ENCODE peak calls at places on chromosome 11, in six cellular contexts. One of them, this sample, is unnamed.

GRCh38 chr11:21465203-21465602 is 727.7 kb upstream of the ANO5 start:
- DNase-seq in AG04450: no peak
- DNase-seq in NCI-H1092: no peak
- DNase-seq in esophagus squamous epithelium: no peak
- DNase-seq in stimulated activated effector memory CD8-positive, alpha-beta T cell treated with anti-CD3 and anti-CD28 coated beads, Interleukin-12 subunit alpha, Interleukin-12 subunit beta, amount 100 ng/mL, for 72 hours: no peak
- DNase-seq in DMS153: no peak
- DNase-seq in this sample: no peak

GRCh38 chr11:113168358-113168757 is 146.0 kb upstream of the TTC12 start:
- DNase-seq in AG04450: no peak
- DNase-seq in NCI-H1092: no peak
- DNase-seq in esophagus squamous epithelium: no peak
- DNase-seq in stimulated activated effector memory CD8-positive, alpha-beta T cell treated with anti-CD3 and anti-CD28 coated beads, Interleukin-12 subunit alpha, Interleukin-12 subunit beta, amount 100 ng/mL, for 72 hours: no peak
- DNase-seq in DMS153: no peak
- DNase-seq in this sample: no peak

GRCh38 chr11:126772267-126772666 is 228.3 kb downstream of the KIRREL3 start:
- DNase-seq in AG04450: no peak
- DNase-seq in NCI-H1092: no peak
- DNase-seq in esophagus squamous epithelium: no peak
- DNase-seq in stimulated activated effector memory CD8-positive, alpha-beta T cell treated with anti-CD3 and anti-CD28 coated beads, Interleukin-12 subunit alpha, Interleukin-12 subunit beta, amount 100 ng/mL, for 72 hours: no peak
- DNase-seq in DMS153: no peak
- DNase-seq in this sample: no peak

GRCh38 chr11:58006940-58007339 is 16.7 kb upstream of the OR9Q1 start:
- DNase-seq in AG04450: peak
- DNase-seq in NCI-H1092: no peak
- DNase-seq in esophagus squamous epithelium: no peak
- DNase-seq in stimulated activated effector memory CD8-positive, alpha-beta T cell treated with anti-CD3 and anti-CD28 coated beads, Interleukin-12 subunit alpha, Interleukin-12 subunit beta, amount 100 ng/mL, for 72 hours: no peak
- DNase-seq in DMS153: no peak
- DNase-seq in this sample: no peak

GRCh38 chr11:69447786-69448185 is 33.7 kb upstream of the LINC01488 start:
- DNase-seq in AG04450: no peak
- DNase-seq in NCI-H1092: no peak
- DNase-seq in esophagus squamous epithelium: no peak
- DNase-seq in stimulated activated effector memory CD8-positive, alpha-beta T cell treated with anti-CD3 and anti-CD28 coated beads, Interleukin-12 subunit alpha, Interleukin-12 subunit beta, amount 100 ng/mL, for 72 hours: no peak
- DNase-seq in DMS153: peak
- DNase-seq in this sample: no peak

GRCh38 chr11:2649848-2650247 is 49.9 kb downstream of the KCNQ1OT1 start:
- DNase-seq in AG04450: no peak
- DNase-seq in NCI-H1092: no peak
- DNase-seq in esophagus squamous epithelium: no peak
- DNase-seq in stimulated activated effector memory CD8-positive, alpha-beta T cell treated with anti-CD3 and anti-CD28 coated beads, Interleukin-12 subunit alpha, Interleukin-12 subunit beta, amount 100 ng/mL, for 72 hours: no peak
- DNase-seq in DMS153: no peak
- DNase-seq in this sample: no peak

GRCh38 chr11:1988667-1989317 is 8.8 kb downstream of the H19 start:
- DNase-seq in AG04450: no peak
- DNase-seq in NCI-H1092: no peak
- DNase-seq in esophagus squamous epithelium: no peak
- DNase-seq in stimulated activated effector memory CD8-positive, alpha-beta T cell treated with anti-CD3 and anti-CD28 coated beads, Interleukin-12 subunit alpha, Interleukin-12 subunit beta, amount 100 ng/mL, for 72 hours: peak
- DNase-seq in DMS153: no peak
- DNase-seq in this sample: no peak

GRCh38 chr11:19607656-19608360 is 104.8 kb upstream of the NAV2 start:
- DNase-seq in AG04450: no peak
- DNase-seq in NCI-H1092: no peak
- DNase-seq in esophagus squamous epithelium: no peak
- DNase-seq in stimulated activated effector memory CD8-positive, alpha-beta T cell treated with anti-CD3 and anti-CD28 coated beads, Interleukin-12 subunit alpha, Interleukin-12 subunit beta, amount 100 ng/mL, for 72 hours: no peak
- DNase-seq in DMS153: no peak
- DNase-seq in this sample: no peak

GRCh38 chr11:84671325-84672019 is 955.7 kb downstream of the DLG2 start:
- DNase-seq in AG04450: no peak
- DNase-seq in NCI-H1092: no peak
- DNase-seq in esophagus squamous epithelium: no peak
- DNase-seq in stimulated activated effector memory CD8-positive, alpha-beta T cell treated with anti-CD3 and anti-CD28 coated beads, Interleukin-12 subunit alpha, Interleukin-12 subunit beta, amount 100 ng/mL, for 72 hours: no peak
- DNase-seq in DMS153: peak
- DNase-seq in this sample: peak

GRCh38 chr11:101445761-101446160 is 138.0 kb downstream of the TRPC6 start:
- DNase-seq in AG04450: no peak
- DNase-seq in NCI-H1092: no peak
- DNase-seq in esophagus squamous epithelium: no peak
- DNase-seq in stimulated activated effector memory CD8-positive, alpha-beta T cell treated with anti-CD3 and anti-CD28 coated beads, Interleukin-12 subunit alpha, Interleukin-12 subunit beta, amount 100 ng/mL, for 72 hours: no peak
- DNase-seq in DMS153: no peak
- DNase-seq in this sample: no peak

This sample was measured in DMS53.